ENCODE peak calls at places on chromosome 9, in four cellular contexts. One of them, this sample, is unnamed.

GRCh38 chr9:15714746-15715145 is 161.9 kb downstream of the CCDC171 start:
- DNase-seq in K562: no peak
- DNase-seq in WTC11: no peak
- DNase-seq in HEK293T: no peak
- DNase-seq in this sample: no peak

GRCh38 chr9:114806571-114806970 is 732 bp upstream of the TNFSF15 start:
- DNase-seq in WTC11: no peak
- DNase-seq in K562: no peak
- DNase-seq in HEK293T: no peak
- DNase-seq in this sample: no peak

GRCh38 chr9:96176901-96177718 is 124.9 kb downstream of the HSD17B3 start:
- DNase-seq in K562: no peak
- DNase-seq in WTC11: peak
- DNase-seq in HEK293T: no peak
- DNase-seq in this sample: no peak

GRCh38 chr9:18893491-18893890 is 139.5 kb downstream of the SAXO1 start:
- DNase-seq in WTC11: no peak
- DNase-seq in K562: no peak
- DNase-seq in HEK293T: no peak
- DNase-seq in this sample: no peak

GRCh38 chr9:130128251-130128650 is 44.0 kb upstream of the NCS1 start:
- DNase-seq in HEK293T: no peak
- DNase-seq in K562: no peak
- DNase-seq in WTC11: no peak
- DNase-seq in this sample: no peak

GRCh38 chr9:38434833-38435232 is 10.6 kb upstream of the IGFBPL1 start:
- DNase-seq in HEK293T: no peak
- DNase-seq in WTC11: no peak
- DNase-seq in K562: no peak
- DNase-seq in this sample: peak

GRCh38 chr9:16385590-16386578 is 484.6 kb downstream of the BNC2 start:
- DNase-seq in K562: no peak
- DNase-seq in WTC11: no peak
- DNase-seq in HEK293T: no peak
- DNase-seq in this sample: no peak

GRCh38 chr9:130766031-130766903 is 68.8 kb upstream of the ABL1 start:
- DNase-seq in HEK293T: no peak
- DNase-seq in K562: no peak
- DNase-seq in WTC11: no peak
- DNase-seq in this sample: no peak

GRCh38 chr9:35852876-35853865 is 17.0 kb downstream of the OR13J1 start:
- DNase-seq in HEK293T: no peak
- DNase-seq in WTC11: no peak
- DNase-seq in K562: no peak
- DNase-seq in this sample: no peak

GRCh38 chr9:96523429-96523828 is 73.5 kb downstream of the HABP4 start:
- DNase-seq in K562: no peak
- DNase-seq in WTC11: no peak
- DNase-seq in HEK293T: no peak
- DNase-seq in this sample: no peak

GRCh38 chr9:95032580-95033298 is 284.8 kb downstream of the FANCC start:
- DNase-seq in WTC11: no peak
- DNase-seq in HEK293T: no peak
- DNase-seq in K562: no peak
- DNase-seq in this sample: no peak

GRCh38 chr9:136572596-136573313 is 26.9 kb upstream of the NOTCH1 start:
- DNase-seq in K562: no peak
- DNase-seq in WTC11: no peak
- DNase-seq in HEK293T: no peak
- DNase-seq in this sample: no peak

GRCh38 chr9:35679091-35679490 is 5.4 kb downstream of the CA9 start:
- DNase-seq in HEK293T: no peak
- DNase-seq in WTC11: no peak
- DNase-seq in K562: no peak
- DNase-seq in this sample: no peak

GRCh38 chr9:27467486-27467885 is 56.6 kb upstream of the IFNK start:
- DNase-seq in WTC11: no peak
- DNase-seq in HEK293T: no peak
- DNase-seq in K562: no peak
- DNase-seq in this sample: no peak

GRCh38 chr9:135924628-135925338 is 17.4 kb upstream of the CAMSAP1 start:
- DNase-seq in HEK293T: no peak
- DNase-seq in WTC11: no peak
- DNase-seq in K562: no peak
- DNase-seq in this sample: peak

GRCh38 chr9:85884236-85884635 is 56.7 kb upstream of the NAA35 start:
- DNase-seq in HEK293T: no peak
- DNase-seq in K562: no peak
- DNase-seq in WTC11: no peak
- DNase-seq in this sample: no peak

GRCh38 chr9:84939766-84940165 is 270.2 kb downstream of the NTRK2 start:
- DNase-seq in HEK293T: no peak
- DNase-seq in K562: no peak
- DNase-seq in WTC11: no peak
- DNase-seq in this sample: no peak

GRCh38 chr9:72954431-72955420 is 1.9 kb upstream of the ALDH1A1 start:
- DNase-seq in WTC11: no peak
- DNase-seq in HEK293T: no peak
- DNase-seq in K562: no peak
- DNase-seq in this sample: no peak

GRCh38 chr9:130539473-130540223 is 39.7 kb upstream of the FUBP3 start:
- DNase-seq in WTC11: no peak
- DNase-seq in HEK293T: no peak
- DNase-seq in K562: no peak
- DNase-seq in this sample: no peak

GRCh38 chr9:127349483-127350127 is 47.4 kb upstream of the SLC2A8 start:
- DNase-seq in HEK293T: no peak
- DNase-seq in WTC11: no peak
- DNase-seq in K562: no peak
- DNase-seq in this sample: no peak

GRCh38 chr9:114244570-114244969 is 78.3 kb upstream of the ORM1 start:
- DNase-seq in WTC11: no peak
- DNase-seq in HEK293T: no peak
- DNase-seq in K562: no peak
- DNase-seq in this sample: no peak

GRCh38 chr9:113220467-113221002 is 542 bp downstream of the FKBP15 start:
- DNase-seq in K562: no peak
- DNase-seq in HEK293T: no peak
- DNase-seq in WTC11: no peak
- DNase-seq in this sample: no peak

GRCh38 chr9:1575939-1576338 is 439.2 kb upstream of the SMARCA2 start:
- DNase-seq in K562: no peak
- DNase-seq in HEK293T: no peak
- DNase-seq in WTC11: no peak
- DNase-seq in this sample: no peak

GRCh38 chr9:135144581-135145108 is 57.2 kb downstream of the OLFM1 start:
- DNase-seq in HEK293T: no peak
- DNase-seq in K562: no peak
- DNase-seq in WTC11: no peak
- DNase-seq in this sample: no peak

GRCh38 chr9:111700776-111701175 is 39.4 kb downstream of the GNG10 start:
- DNase-seq in K562: no peak
- DNase-seq in HEK293T: no peak
- DNase-seq in WTC11: no peak
- DNase-seq in this sample: no peak

GRCh38 chr9:137582286-137582860 is 3.6 kb upstream of the DPH7 start:
- DNase-seq in HEK293T: peak
- DNase-seq in K562: no peak
- DNase-seq in WTC11: peak
- DNase-seq in this sample: no peak

GRCh38 chr9:31700252-31701045 is 684.0 kb upstream of the ACO1 start:
- DNase-seq in K562: no peak
- DNase-seq in WTC11: no peak
- DNase-seq in HEK293T: no peak
- DNase-seq in this sample: no peak

DNA sequence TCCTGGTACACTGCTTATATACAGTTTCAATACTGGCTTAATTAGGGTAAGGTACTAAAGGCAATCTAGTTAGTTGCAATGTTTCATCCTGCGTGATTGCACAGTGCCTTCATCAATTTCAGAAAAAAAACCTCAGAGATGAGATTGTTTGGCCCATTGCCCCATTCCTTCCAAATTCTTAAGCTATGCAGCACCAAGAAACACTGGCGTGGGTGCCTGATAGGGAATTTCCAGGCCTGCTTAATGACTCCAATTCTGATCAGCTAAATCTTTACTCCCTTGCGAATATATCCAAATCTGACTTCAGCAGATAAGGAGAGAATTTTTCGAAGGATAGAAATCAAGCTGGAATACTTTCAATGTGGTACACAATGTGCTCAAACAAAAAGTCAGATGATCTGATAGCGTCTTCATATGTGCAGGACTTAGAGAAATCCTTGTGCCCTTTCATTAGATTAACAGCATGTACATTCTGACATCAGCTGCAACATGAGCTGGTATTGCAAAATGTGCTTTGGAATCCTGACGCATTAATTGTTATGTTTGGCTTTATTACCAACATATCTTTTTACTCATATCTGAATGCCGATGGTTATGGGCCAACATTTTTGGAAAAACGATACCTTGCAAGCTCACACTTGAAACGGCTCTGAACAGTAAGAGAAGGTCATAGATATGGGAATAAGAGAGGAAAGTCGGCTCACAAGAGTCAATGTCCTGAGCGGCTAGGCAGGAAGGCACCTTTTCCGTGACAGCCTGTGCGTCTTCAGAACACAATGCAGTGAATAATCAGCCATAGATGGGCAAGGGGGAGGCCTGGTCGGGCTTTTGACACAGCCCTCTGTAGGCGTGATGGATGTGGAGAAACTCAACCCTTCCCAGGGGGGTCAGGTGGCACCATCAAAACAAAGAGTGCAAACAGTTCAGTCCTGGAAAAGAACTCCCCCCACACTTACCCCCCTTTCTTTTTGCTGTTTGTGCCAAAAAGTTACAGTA is 36.3 kb upstream of the GAS1 start:
- DNase-seq in HEK293T: peak
- DNase-seq in K562: no peak
- DNase-seq in WTC11: no peak
- DNase-seq in this sample: no peak
- TF ChIP-seq ELF4 in HEK293T: no peak
- TF ChIP-seq ELF4 in K562: no peak
- TF ChIP-seq ELF4 in WTC11: no peak
- TF ChIP-seq ELF4 in this sample: no peak

GRCh38 chr9:34027845-34028574 is 20.7 kb downstream of the UBAP2 start:
- DNase-seq in K562: no peak
- DNase-seq in HEK293T: no peak
- DNase-seq in WTC11: no peak
- DNase-seq in this sample: no peak

GRCh38 chr9:34025811-34026210 is 22.9 kb downstream of the UBAP2 start:
- DNase-seq in K562: no peak
- DNase-seq in WTC11: no peak
- DNase-seq in HEK293T: no peak
- DNase-seq in this sample: no peak

DNA sequence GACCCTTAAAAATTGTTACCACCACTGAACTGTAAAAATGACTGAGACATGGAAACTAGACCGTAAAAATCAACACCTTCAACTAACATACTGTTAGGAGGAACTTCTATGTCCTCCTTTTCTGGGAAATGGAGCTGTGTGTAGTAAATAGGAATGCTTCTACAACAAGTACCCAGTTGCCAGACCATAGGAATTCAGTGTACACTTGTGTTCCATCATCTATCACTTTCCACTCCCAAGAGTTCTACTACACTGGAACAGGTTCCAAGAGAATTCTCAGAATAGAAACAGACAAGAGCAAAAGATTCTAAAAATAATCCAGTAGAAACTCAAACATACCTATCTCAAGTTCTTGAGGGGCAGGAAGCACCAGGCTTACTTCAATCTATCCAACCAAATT is 23.6 kb downstream of the UBAP2 start:
- DNase-seq in HEK293T: no peak
- DNase-seq in K562: no peak
- DNase-seq in WTC11: no peak
- DNase-seq in this sample: no peak
- TF ChIP-seq ELF4 in HEK293T: no peak
- TF ChIP-seq ELF4 in K562: no peak
- TF ChIP-seq ELF4 in WTC11: no peak
- TF ChIP-seq ELF4 in this sample: no peak

GRCh38 chr9:6216002-6216401 is 395 bp downstream of the IL33 start:
- DNase-seq in WTC11: no peak
- DNase-seq in HEK293T: no peak
- DNase-seq in K562: no peak
- DNase-seq in this sample: no peak

GRCh38 chr9:6219981-6220380 is 4.4 kb downstream of the IL33 start:
- DNase-seq in HEK293T: no peak
- DNase-seq in K562: no peak
- DNase-seq in WTC11: no peak
- DNase-seq in this sample: no peak

GRCh38 chr9:6218099-6218502 is 2.5 kb downstream of the IL33 start:
- DNase-seq in WTC11: no peak
- DNase-seq in HEK293T: no peak
- DNase-seq in K562: no peak
- DNase-seq in this sample: no peak

GRCh38 chr9:6216951-6217350 is 1.3 kb downstream of the IL33 start:
- DNase-seq in K562: no peak
- DNase-seq in WTC11: no peak
- DNase-seq in HEK293T: no peak
- DNase-seq in this sample: no peak

DNA sequence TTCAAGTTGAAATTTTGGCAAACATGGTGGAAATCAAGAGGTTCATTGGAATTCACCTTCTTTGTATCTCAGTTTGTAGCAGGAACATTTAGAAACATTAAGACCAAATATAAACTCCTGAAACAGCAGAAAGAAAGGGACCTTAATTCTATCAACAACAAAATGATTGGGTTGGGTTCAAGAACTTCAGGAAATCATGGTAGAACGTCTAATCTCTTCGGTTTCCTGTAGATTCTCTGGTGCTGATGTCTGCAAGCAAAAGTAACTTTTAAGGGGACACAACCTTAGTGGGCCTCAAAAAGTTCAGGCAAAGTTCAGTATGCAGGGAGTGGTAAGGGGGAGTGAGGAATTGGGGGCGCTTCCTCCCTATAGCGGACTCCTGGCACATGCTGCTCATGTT is 3.4 kb downstream of the IL33 start:
- DNase-seq in K562: no peak
- DNase-seq in HEK293T: no peak
- DNase-seq in WTC11: no peak
- DNase-seq in this sample: no peak
- TF ChIP-seq ELF4 in K562: no peak
- TF ChIP-seq ELF4 in HEK293T: no peak
- TF ChIP-seq ELF4 in WTC11: no peak
- TF ChIP-seq ELF4 in this sample: no peak

DNA sequence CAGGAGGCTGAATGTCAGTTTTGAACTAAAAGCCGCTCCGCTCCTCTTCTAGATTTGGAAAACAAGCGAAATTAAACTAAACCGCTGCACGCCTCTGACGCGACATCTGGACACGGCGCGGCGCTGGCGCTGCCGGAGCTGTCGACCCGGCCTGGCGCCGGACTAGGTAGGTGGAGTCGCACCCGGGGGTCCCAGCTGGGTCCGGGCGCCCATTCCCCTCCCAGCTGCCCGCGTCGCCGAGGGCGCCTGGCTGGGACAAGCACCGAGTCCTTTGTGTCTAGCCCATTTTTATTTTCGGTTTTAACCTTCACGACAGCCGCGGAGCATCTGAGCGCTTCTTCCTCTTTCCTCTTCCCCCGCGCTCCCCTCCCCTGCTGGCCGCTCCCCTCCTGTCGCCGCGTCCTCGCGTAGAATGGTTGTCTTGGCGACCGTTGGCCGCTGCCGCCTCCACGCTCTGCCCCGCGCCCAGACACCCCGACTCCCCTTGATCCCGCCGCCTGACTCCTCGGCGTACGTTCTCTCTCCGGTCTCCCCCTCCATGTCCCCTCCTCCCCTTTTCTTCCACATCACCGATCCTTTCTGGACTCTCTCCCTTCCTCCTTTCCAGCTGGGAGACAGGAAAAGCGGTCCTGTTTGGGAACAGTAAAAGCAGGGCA is 533 bp downstream of the CDKN2B-AS1 start:
- DNase-seq in K562: no peak
- DNase-seq in WTC11: peak
- DNase-seq in HEK293T: peak
- DNase-seq in this sample: no peak
- TF ChIP-seq ELF4 in K562: no peak
- TF ChIP-seq ELF4 in WTC11: no peak
- TF ChIP-seq ELF4 in HEK293T: no peak
- TF ChIP-seq ELF4 in this sample: no peak